ENCODE peak calls at places on chromosomes 4 and X, in four cellular contexts. U is vagina, J is GM12891, E is adrenal gland. I is an unnamed sample.

GRCh38 chrX:10030570-10030969 is 63.4 kb downstream of the CLDN34 start:
- DNase-seq in U (no peak), J (no peak), E (no peak), I (no peak)

GRCh38 chrX:55489315-55490009 is at the start of gene USP51:
- DNase-seq in U (peak; percentile 91), J (peak; percentile 7), E (peak; percentile 73), I (peak; percentile 6)

GRCh38 chrX:20461576-20461975 is 194.9 kb upstream of the RPS6KA3 start:
- DNase-seq in U (no peak), J (no peak), E (no peak), I (no peak)

GRCh38 chrX:108772549-108772948 is 36.2 kb upstream of the IRS4 start:
- DNase-seq in U (no peak), E (no peak), J (no peak), I (no peak)

GRCh38 chr4:83618431-83618830 is 82.5 kb downstream of the GPAT3 start:
- DNase-seq in J (no peak), U (no peak), E (peak; percentile 72), I (peak; percentile 25)

GRCh38 chrX:10245219-10245618 is 88.4 kb downstream of the CLCN4 start:
- DNase-seq in E (no peak), J (no peak), U (no peak), I (no peak)

GRCh38 chr4:8033776-8034528 is 94.3 kb upstream of the AFAP1 start:
- DNase-seq in U (no peak), E (no peak), J (no peak), I (no peak)

GRCh38 chr4:121697626-121698025 is 846 bp upstream of the ANXA5 start:
- DNase-seq in J (no peak), E (no peak), U (no peak), I (no peak)

GRCh38 chrX:45758738-45759397 is 558.2 kb upstream of the DIPK2B start:
- DNase-seq in U (no peak), E (no peak), J (no peak), I (no peak)

GRCh38 chrX:115409551-115409950 is 120.0 kb downstream of the LUZP4 start:
- DNase-seq in U (no peak), E (no peak), J (no peak), I (no peak)

GRCh38 chrX:153765138-153766079 is 1.4 kb downstream of the PLXNB3 start:
- DNase-seq in J (peak; percentile 4), E (peak; percentile 32), U (no peak), I (no peak)

GRCh38 chrX:139967300-139967699 is 2.0 kb upstream of the CXorf66 start:
- DNase-seq in J (no peak), E (no peak), U (no peak), I (peak; percentile 15)

GRCh38 chrX:122833230-122833629 is 350.8 kb upstream of the GRIA3 start:
- DNase-seq in U (no peak), J (no peak), E (no peak), I (no peak)

GRCh38 chr4:79623125-79623905 is 215.3 kb upstream of the GK2 start:
- DNase-seq in E (no peak), U (no peak), J (no peak), I (no peak)

GRCh38 chr4:169774466-169775445 is 17.0 kb upstream of the HPF1 start:
- DNase-seq in U (no peak), E (no peak), J (no peak), I (no peak)

GRCh38 chr4:113316879-113317278 is 267.4 kb downstream of the ANK2 start:
- DNase-seq in U (no peak), E (no peak), J (peak; percentile 18), I (no peak)

GRCh38 chr4:80202190-80202711 is 4.9 kb downstream of the PRDM8 start:
- DNase-seq in J (peak; percentile 78), E (peak; percentile 64), U (no peak), I (no peak)

GRCh38 chr4:68490826-68491457 is 43.7 kb downstream of the TMPRSS11E start:
- DNase-seq in U (no peak), E (no peak), J (no peak), I (no peak)

GRCh38 chrX:114201622-114202021 is 382.3 kb upstream of the HTR2C start:
- DNase-seq in J (no peak), U (no peak), E (no peak), I (no peak)

GRCh38 chrX:16797358-16797757 is 11.1 kb downstream of the TXLNG start:
- DNase-seq in U (no peak), E (no peak), J (no peak), I (no peak)

GRCh38 chr4:70505152-70505748 is 13.1 kb upstream of the AMTN start:
- DNase-seq in J (peak; percentile 22), E (peak; percentile 26), U (no peak), I (no peak)

GRCh38 chr4:35525192-35525978 is 718.9 kb downstream of the ARAP2 start:
- DNase-seq in J (no peak), E (no peak), U (no peak), I (no peak)

GRCh38 chr4:142405021-142405991 is 440.8 kb downstream of the INPP4B start:
- DNase-seq in E (peak; percentile 47), J (no peak), U (peak; percentile 89), I (no peak)

GRCh38 chrX:131918839-131919238 is 104.3 kb upstream of the STK26 start:
- DNase-seq in E (no peak), J (no peak), U (no peak), I (no peak)

GRCh38 chr4:4456351-4456750 is 69.4 kb downstream of the NSG1 start:
- DNase-seq in E (peak; percentile 48), U (no peak), J (no peak), I (no peak)

GRCh38 chrX:121569609-121570008 is 522.2 kb downstream of the GLUD2 start:
- DNase-seq in J (no peak), E (no peak), U (no peak), I (no peak)

GRCh38 chr4:20127626-20128025 is 124.1 kb upstream of the SLIT2 start:
- DNase-seq in E (no peak), J (no peak), U (no peak), I (no peak)

DNA sequence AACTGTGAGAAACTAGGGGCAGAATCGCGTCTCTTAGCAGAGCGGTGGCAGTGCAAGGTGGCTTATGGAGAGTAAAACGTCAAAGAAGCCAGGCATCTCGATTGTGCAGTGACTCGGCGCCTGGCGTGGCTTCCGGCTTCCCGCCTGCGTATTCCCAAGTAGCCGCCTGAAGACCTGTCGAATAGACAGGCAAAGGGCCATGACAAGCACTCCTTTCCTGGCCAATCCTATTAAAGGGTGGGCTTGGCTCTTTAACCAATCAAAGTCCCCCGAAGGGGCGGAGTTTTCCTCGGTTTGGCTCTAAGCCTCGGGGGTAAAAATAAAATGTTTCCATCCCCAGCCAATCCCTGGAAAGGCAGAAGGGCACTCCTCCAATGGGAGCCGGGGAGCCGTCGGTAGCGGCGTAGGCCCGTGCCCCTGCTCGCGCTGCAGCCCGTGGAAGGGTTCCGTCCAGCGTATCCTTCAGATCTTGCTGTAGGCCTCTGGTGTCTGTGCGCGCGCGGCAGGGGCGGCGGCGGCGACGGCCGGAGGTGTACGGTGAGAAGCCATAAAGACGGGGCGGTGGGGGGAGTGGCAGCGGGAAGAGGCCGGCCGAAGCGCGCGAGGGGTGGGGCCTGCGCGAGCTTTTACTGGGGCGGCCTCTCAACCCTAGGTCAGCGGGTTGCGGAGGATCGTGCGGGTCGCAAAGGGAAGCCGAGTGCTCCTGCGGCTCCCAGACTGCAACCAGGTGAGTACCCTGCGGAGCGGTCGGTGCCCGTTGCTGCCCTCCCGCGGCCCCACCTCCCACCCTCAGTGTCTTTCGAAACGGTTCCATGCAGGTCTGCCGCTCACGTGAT is at the start of gene KANTR:
- DNase-seq in E (peak; percentile 94), J (peak; percentile 61), U (peak; percentile 96), I (peak; percentile 33)
- TF ChIP-seq POLR2A in E (peak; percentile 7), J (no peak), U (peak; percentile 18), I (peak; percentile 35)

GRCh38 chrX:136880003-136880451 is 498 bp downstream of the RBMX start:
- DNase-seq in J (no peak), U (no peak), E (peak; percentile 25), I (no peak)
- TF ChIP-seq POLR2A in J (no peak), U (no peak), E (no peak), I (no peak)

GRCh38 chrX:38561126-38561868 is at the start of gene TSPAN7:
- DNase-seq in J (peak; percentile 43), U (no peak), E (peak; percentile 81), I (peak; percentile 32)
- TF ChIP-seq POLR2A in J (no peak), U (no peak), E (no peak), I (no peak)

GRCh38 chr4:2754848-2755820 is 1.0 kb downstream of the TNIP2 start:
- DNase-seq in J (no peak), U (peak; percentile 82), E (no peak), I (no peak)

GRCh38 chr4:2757426-2757825 is 1.3 kb upstream of the TNIP2 start:
- DNase-seq in J (no peak), E (no peak), U (peak; percentile 86), I (no peak)

GRCh38 chr4:2756691-2757350 is 685 bp upstream of the TNIP2 start:
- DNase-seq in U (peak; percentile 87), J (no peak), E (no peak), I (no peak)

GRCh38 chr4:2753444-2753843 is 2.7 kb downstream of the TNIP2 start:
- DNase-seq in U (no peak), J (no peak), E (no peak), I (no peak)

DNA sequence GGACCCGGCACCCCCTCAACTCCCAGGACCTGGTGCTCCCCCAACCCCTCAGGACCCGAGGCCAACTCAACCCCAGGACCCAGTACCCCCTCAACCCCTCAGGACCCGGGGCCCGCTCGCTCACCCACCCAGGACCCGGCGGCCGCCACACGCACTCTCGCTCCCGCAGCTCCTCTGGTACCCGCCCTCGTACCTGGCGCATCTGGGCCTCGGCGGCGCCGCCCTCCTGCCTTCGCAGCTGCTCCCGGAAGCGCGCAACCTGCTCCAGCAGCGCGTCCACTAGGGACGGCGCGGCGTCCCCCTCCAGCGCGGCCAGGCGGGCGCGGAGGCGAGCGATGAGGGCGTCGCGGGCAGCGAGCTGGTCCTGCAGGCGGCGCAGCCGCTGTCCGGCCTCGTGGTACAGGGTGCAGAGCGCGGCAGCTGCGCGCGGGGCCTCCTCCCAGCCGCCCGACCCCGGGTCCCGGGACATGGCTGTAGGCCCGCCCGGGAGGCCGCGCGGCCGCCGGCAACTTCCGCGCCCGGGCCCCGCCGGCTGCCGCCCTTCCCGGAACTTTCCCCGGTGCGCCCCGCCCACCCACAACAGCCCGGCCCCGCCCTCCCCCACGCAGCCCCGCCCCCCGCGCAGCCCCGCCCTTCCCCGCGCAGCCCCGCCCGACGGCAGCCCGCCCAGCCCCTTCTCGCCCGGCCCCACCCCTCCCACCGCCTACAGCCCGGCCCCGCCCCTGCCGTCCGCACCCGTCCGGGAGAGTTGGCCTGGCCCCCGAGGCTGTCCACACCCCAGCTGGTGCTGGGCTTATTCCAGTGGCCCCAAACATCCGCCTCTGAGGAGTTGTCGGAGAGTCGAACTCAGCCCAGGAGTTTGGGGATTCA is at the start of gene TNIP2:
- DNase-seq in U (peak; percentile 91), E (peak; percentile 85), J (peak; percentile 94), I (peak; percentile 89)
- TF ChIP-seq POLR2A in U (peak; percentile 59), E (peak; percentile 52), J (no peak), I (peak; percentile 71)

GRCh38 chrX:13268874-13269273 is 51.0 kb downstream of the ATXN3L start:
- DNase-seq in U (no peak), E (no peak), J (no peak), I (no peak)
- TF ChIP-seq POLR2A in U (no peak), E (no peak), J (no peak), I (no peak)

GRCh38 chr4:18021470-18021719 is 160 bp downstream of the LCORL start:
- DNase-seq in J (no peak), E (no peak), U (no peak), I (no peak)
- TF ChIP-seq POLR2A in J (no peak), E (no peak), U (no peak), I (no peak)

I was measured in H54.